ENCODE peak calls at places on chromosomes 6 and 20, in eight cellular contexts. W is esophagus squamous epithelium; O is transverse colon; X is left lung; G is cardiac fibroblast; V is psoas muscle; F is effector memory CD4-positive, alpha-beta T cell; Y is astrocyte of the cerebellum. S is an unnamed sample.

GRCh38 chr6:85643530-85644373 is 1.1 kb upstream of the SYNCRIP start:
- DNase-seq in Y (peak), W (peak), V (peak), O (peak), F (peak), X (peak), G (peak), S (peak)

GRCh38 chr6:106608080-106608668 is 21.1 kb downstream of the RTN4IP1 start:
- DNase-seq in G (peak), X (no peak), Y (no peak), F (no peak), O (peak), V (no peak), W (no peak), S (no peak)

GRCh38 chr20:878511-879307 is 37.4 kb downstream of the ANGPT4 start:
- DNase-seq in G (peak), F (no peak), X (no peak), W (no peak), V (no peak), O (no peak), Y (peak), S (peak)

GRCh38 chr6:63897459-63897858 is 261.9 kb downstream of the PHF3 start:
- DNase-seq in F (no peak), G (peak), V (no peak), Y (no peak), W (no peak), X (no peak), O (no peak), S (peak)

GRCh38 chr20:2814076-2814475 is 711 bp upstream of the C20orf141 start:
- DNase-seq in V (no peak), F (no peak), X (no peak), Y (no peak), G (no peak), W (no peak), O (no peak), S (no peak)

GRCh38 chr6:88840806-88841539 is 122.4 kb downstream of the RNGTT start:
- DNase-seq in W (no peak), Y (peak), O (no peak), G (peak), F (no peak), V (no peak), X (no peak), S (no peak)

GRCh38 chr20:45905505-45906079 is 6.4 kb downstream of the PLTP start:
- DNase-seq in G (peak), F (no peak), O (no peak), Y (no peak), W (no peak), V (no peak), X (no peak), S (no peak)

GRCh38 chr6:92469429-92469828 is 949.9 kb downstream of the EPHA7 start:
- DNase-seq in Y (no peak), X (no peak), G (no peak), W (no peak), V (no peak), F (no peak), O (no peak), S (no peak)

GRCh38 chr20:50229156-50229605 is 38.6 kb downstream of the CEBPB start:
- DNase-seq in V (no peak), F (no peak), G (no peak), X (no peak), O (no peak), Y (no peak), W (no peak), S (no peak)

GRCh38 chr20:19110285-19110684 is 102.2 kb upstream of the SLC24A3 start:
- DNase-seq in V (no peak), X (no peak), Y (no peak), G (no peak), O (no peak), F (no peak), W (no peak), S (no peak)

GRCh38 chr6:43927525-43928210 is 157.7 kb downstream of the VEGFA start:
- DNase-seq in G (no peak), O (peak), F (no peak), V (no peak), W (no peak), X (no peak), Y (no peak), S (no peak)

GRCh38 chr6:15781890-15782289 is 119.1 kb upstream of the DTNBP1 start:
- DNase-seq in F (no peak), X (no peak), Y (no peak), G (no peak), W (no peak), V (no peak), O (no peak), S (no peak)

GRCh38 chr6:125983246-125983945 is 2.9 kb upstream of the TRMT11 start:
- DNase-seq in O (no peak), W (no peak), G (peak), V (no peak), X (no peak), F (no peak), Y (peak), S (peak)

GRCh38 chr20:35286077-35286898 is 1.7 kb upstream of the EIF6 start:
- DNase-seq in G (no peak), Y (no peak), F (no peak), X (no peak), W (no peak), V (no peak), O (no peak), S (no peak)

GRCh38 chr6:129513471-129513870 is 196.5 kb downstream of the ARHGAP18 start:
- DNase-seq in Y (peak), W (no peak), V (no peak), X (no peak), G (no peak), O (no peak), F (no peak), S (no peak)

GRCh38 chr6:122428781-122429180 is 29.3 kb downstream of the HSF2 start:
- DNase-seq in W (no peak), X (no peak), Y (no peak), G (no peak), F (no peak), V (no peak), O (no peak), S (no peak)

DNA sequence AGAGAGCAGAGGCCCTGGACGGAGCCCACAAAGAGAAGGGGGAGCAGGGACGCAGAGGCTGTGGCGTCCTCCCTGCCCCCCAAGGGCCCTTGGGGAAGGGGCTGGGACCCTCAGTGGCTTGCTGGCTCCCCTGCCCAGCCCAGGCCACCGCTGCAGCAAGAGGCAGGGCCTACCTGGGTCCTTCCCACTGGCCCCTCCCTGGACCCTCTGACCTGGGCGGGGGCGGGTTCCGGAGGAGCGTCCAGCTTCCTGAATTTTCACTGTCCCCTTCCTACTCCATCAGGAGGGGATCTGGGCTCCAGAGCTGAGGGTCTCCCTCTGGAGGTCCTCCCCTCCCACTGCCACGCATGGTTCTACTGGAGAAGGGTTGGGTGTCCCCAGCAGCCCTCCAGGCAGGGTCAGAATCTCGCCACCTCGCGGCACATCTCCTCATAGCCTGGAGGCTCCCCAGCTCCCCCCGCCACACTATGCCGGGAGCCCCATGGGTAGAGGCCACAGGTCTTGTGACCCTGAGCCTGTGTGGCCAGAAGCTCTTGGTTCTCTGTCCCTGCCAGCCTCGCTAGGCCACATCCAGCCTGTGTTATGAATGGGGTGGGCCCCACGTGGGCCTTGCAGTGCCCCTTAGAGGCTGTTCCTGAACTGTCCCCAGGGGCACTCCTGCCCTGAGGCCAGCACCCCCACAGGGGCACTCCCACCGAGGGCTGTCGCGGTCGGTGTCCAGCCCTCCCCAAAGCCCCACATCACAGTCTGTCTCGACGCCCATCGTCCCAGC is 1.0 kb upstream of the SOX18 start:
- DNase-seq in W (no peak), G (no peak), O (no peak), V (no peak), F (no peak), Y (no peak), X (no peak), S (no peak)
- H3K4me3 ChIP-seq in W (peak), G (no peak), O (no peak), V (peak), F (no peak), Y (no peak), X (no peak), S (no peak)

DNA sequence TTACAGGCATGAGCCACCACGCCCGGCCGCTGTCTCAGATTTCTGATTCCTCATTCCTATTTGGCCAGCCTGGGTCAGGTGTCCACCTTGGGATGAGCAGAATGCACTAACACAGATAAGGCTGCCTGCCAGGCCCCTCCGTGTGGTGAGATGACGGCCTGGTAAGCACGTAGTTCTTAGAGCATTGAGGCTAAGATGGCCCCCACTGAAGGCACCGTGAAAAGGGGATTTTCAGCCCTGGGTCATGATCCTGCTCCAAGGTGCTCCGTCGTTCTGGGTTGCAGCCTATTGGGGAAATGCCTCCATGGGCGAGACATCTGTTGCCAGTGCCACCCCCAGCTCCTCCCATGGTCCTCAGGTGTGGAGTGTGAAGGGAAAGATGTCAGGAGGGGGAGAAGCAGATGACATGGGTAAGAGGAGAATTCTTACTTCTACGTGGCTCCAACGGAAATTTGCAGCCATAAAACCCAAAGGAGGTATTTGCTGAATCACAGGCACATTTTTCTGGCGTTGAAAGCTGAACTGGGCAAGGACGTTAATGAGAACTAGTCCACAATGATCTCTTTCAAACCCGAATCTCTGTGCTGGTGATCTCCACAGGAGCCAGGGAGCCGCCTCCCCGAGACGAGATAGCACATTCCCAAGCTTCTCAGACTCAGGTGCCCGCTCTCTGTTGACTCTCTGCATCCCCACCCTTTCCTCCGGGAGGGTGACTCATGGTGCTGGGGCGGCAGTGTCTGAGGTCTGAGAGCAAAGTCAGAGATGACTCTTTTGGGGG is 34.0 kb upstream of the BMP6 start:
- DNase-seq in F (no peak), V (no peak), G (peak), X (no peak), W (no peak), Y (no peak), O (peak), S (peak)
- H3K4me3 ChIP-seq in F (no peak), V (no peak), G (no peak), X (no peak), W (peak), Y (no peak), O (no peak), S (peak)

GRCh38 chr6:5994999-5995698 is 11.6 kb downstream of the NRN1 start:
- DNase-seq in O (no peak), G (no peak), F (no peak), X (no peak), W (no peak), V (no peak), Y (no peak), S (no peak)
- H3K4me3 ChIP-seq in O (no peak), G (no peak), F (peak), X (no peak), W (no peak), V (peak), Y (no peak), S (no peak)

GRCh38 chr20:60569116-60569515 is 610.9 kb downstream of the CDH26 start:
- DNase-seq in X (no peak), W (no peak), O (no peak), G (no peak), V (no peak), Y (no peak), F (no peak), S (no peak)
- H3K4me3 ChIP-seq in X (no peak), W (no peak), O (no peak), G (no peak), V (no peak), Y (no peak), F (no peak), S (no peak)

GRCh38 chr6:160358225-160359119 is 10.3 kb downstream of the SLC22A3 start:
- DNase-seq in Y (no peak), O (no peak), G (no peak), W (no peak), V (no peak), F (no peak), X (no peak), S (no peak)
- H3K4me3 ChIP-seq in Y (no peak), O (no peak), G (no peak), W (no peak), V (no peak), F (no peak), X (no peak), S (no peak)

GRCh38 chr6:36386495-36387439 is 702 bp downstream of the ETV7 start:
- DNase-seq in Y (peak), V (no peak), W (no peak), X (peak), O (peak), F (no peak), G (peak), S (no peak)

GRCh38 chr6:36384095-36384494 is 3.4 kb downstream of the ETV7 start:
- DNase-seq in Y (no peak), G (no peak), O (no peak), V (no peak), F (no peak), W (no peak), X (no peak), S (no peak)

GRCh38 chr6:36389353-36389752 is 1.9 kb upstream of the ETV7 start:
- DNase-seq in W (no peak), V (no peak), X (no peak), G (no peak), O (no peak), F (no peak), Y (no peak), S (no peak)

GRCh38 chr6:36383608-36384007 is 3.9 kb downstream of the ETV7 start:
- DNase-seq in W (no peak), O (no peak), F (no peak), G (no peak), V (no peak), X (no peak), Y (no peak), S (no peak)

GRCh38 chr6:36387440-36388303 is at the start of gene ETV7:
- DNase-seq in Y (no peak), G (peak), O (peak), F (no peak), X (peak), W (no peak), V (peak), S (no peak)
- H3K4me3 ChIP-seq in Y (peak), G (peak), O (peak), F (peak), X (peak), W (peak), V (peak), S (peak)

DNA sequence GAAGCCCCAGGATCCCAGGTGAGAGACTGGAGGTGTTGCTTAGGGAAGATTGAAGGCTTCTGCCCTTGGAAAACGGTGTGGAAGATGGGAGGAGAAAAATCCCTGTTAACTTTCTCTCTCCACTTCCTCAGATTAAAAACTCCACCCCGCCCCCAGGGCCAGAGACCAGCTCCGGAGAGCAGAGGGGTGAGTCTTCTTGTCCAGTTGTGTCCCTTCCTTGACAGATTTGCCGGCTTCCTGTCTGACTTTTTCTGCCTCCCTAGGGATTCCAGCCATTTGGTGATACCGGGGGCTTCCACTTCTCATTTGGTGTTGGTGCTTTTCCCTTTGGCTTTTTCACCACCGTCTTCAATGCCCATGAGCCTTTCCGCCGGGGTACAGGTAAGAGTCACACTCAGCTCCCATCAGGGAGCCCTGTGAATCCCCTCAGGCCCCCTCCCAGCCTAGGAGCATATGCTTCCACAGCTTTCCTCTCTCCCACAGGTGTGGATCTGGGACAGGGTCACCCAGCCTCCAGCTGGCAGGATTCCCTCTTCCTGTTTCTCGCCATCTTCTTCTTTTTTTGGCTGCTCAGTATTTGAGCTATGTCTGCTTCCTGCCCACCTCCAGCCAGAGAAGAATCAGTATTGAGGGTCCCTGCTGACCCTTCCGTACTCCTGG is 1.7 kb downstream of the RNF5 start:
- DNase-seq in X (no peak), V (no peak), F (no peak), O (no peak), Y (no peak), G (no peak), W (no peak), S (no peak)
- H3K4me3 ChIP-seq in X (no peak), V (peak), F (no peak), O (no peak), Y (no peak), G (no peak), W (no peak), S (no peak)

GRCh38 chr6:90383212-90383611 is 86.6 kb upstream of the BACH2 start:
- DNase-seq in F (no peak), V (no peak), G (no peak), Y (no peak), W (no peak), X (no peak), O (no peak), S (no peak)

GRCh38 chr6:90386796-90387390 is 90.2 kb upstream of the BACH2 start:
- DNase-seq in V (peak), W (no peak), Y (no peak), F (no peak), G (no peak), X (no peak), O (no peak), S (no peak)

GRCh38 chr6:90384720-90385119 is 88.1 kb upstream of the BACH2 start:
- DNase-seq in G (no peak), O (no peak), V (no peak), X (no peak), F (no peak), W (no peak), Y (no peak), S (no peak)

GRCh38 chr6:90385914-90386313 is 89.3 kb upstream of the BACH2 start:
- DNase-seq in W (no peak), V (no peak), Y (no peak), F (no peak), O (no peak), X (no peak), G (no peak), S (no peak)

GRCh38 chr6:90382760-90383159 is 86.1 kb upstream of the BACH2 start:
- DNase-seq in G (no peak), O (no peak), Y (no peak), F (no peak), X (no peak), V (no peak), W (no peak), S (no peak)
- H3K4me3 ChIP-seq in G (no peak), O (no peak), Y (no peak), F (no peak), X (no peak), V (no peak), W (no peak), S (no peak)

DNA sequence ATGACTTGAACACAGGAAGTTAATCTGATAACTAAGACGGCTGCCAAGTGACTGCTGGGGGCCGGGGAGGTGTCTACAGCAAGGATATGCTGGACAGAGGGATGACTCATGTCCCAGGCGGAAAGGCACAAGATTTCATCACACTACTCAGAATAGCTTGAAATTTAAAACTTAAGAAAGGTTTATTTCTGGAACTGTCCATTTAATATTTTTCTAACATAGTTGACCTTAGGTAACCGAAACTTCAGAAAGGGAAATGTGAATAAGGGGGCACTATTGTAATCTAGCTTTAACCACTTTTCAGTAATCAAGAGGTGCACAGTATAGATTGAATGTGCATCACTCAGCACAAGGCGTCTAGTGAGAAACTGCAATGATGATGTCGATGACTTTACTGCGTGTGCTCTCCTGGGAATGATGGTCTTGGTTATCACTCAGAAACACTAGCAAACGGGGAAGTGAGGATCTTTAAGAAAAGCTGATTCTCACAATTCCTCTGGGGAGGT is 171.5 kb downstream of the QKI start:
- DNase-seq in V (peak), W (no peak), Y (peak), F (no peak), O (no peak), X (no peak), G (peak), S (peak)
- H3K4me3 ChIP-seq in V (peak), W (no peak), Y (no peak), F (no peak), O (no peak), X (no peak), G (no peak), S (no peak)

DNA sequence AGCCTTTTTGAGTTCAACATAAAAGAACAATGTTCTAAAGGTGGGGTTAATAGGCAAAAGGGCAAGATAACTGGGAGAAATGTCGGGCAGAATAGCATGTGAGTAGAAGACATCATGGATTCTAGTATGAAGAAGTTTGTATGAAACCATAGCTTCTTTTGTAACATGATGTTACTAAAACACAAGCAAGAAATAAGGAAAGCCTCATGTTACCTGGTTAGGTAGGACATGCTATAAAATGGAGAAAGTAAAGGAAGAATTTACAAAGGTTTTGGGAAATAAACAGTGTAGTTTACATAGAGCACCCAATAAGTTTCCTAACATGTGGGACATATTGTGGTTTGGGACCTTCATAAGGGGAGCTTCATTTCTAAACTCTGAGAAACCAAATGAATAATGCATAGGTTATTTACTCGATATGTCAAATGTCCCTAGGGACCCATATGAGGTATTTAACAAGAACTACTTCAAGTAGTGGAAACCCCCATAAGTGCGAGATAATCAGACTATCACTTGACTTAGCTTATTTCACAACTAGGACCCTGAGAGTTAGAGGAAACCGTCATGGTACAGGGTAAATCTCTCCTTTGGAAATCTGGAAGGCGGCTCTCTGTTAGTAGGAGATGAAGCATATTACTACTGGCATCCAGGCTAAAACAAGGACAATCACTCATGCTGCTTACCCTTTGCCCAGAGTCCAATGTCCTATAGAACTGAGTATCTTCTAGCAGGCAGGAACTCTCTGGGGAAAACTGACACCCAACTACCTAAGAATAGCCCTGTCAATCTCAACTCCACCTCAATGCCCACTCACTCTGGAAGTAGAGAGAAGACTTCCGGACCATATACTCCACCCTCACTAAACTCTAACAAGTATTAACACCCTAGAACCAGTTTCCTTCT is 57.5 kb downstream of the ILRUN start:
- DNase-seq in Y (no peak), V (no peak), O (no peak), W (no peak), X (no peak), G (peak), F (no peak), S (no peak)
- H3K4me3 ChIP-seq in Y (no peak), V (peak), O (no peak), W (no peak), X (no peak), G (no peak), F (no peak), S (no peak)